ENCODE peak calls at places on chromosomes 11 and 22, in six cellular contexts. One of them, this sample, is unnamed.

GRCh38 chr11:76612226-76612625 is 58.3 kb downstream of the LRRC32 start:
- DNase-seq in EL: no peak
- DNase-seq in KBM-7: no peak
- DNase-seq in T-helper 9 cell: no peak
- DNase-seq in germinal center: no peak
- DNase-seq in non-pigmented ciliary epithelial cell: no peak
- DNase-seq in this sample: no peak

GRCh38 chr11:84800755-84801346 is 826.3 kb downstream of the DLG2 start:
- DNase-seq in EL: peak; percentile 45
- DNase-seq in KBM-7: peak; percentile 14
- DNase-seq in T-helper 9 cell: no peak
- DNase-seq in germinal center: no peak
- DNase-seq in non-pigmented ciliary epithelial cell: peak; percentile 19
- DNase-seq in this sample: peak; percentile 83

GRCh38 chr11:65402790-65403189 is 16.4 kb downstream of the FRMD8 start:
- DNase-seq in EL: no peak
- DNase-seq in KBM-7: no peak
- DNase-seq in T-helper 9 cell: no peak
- DNase-seq in germinal center: no peak
- DNase-seq in non-pigmented ciliary epithelial cell: no peak
- DNase-seq in this sample: no peak

GRCh38 chr11:1783725-1784529 is 20.2 kb upstream of the CTSD start:
- DNase-seq in EL: no peak
- DNase-seq in KBM-7: no peak
- DNase-seq in T-helper 9 cell: no peak
- DNase-seq in germinal center: no peak
- DNase-seq in non-pigmented ciliary epithelial cell: no peak
- DNase-seq in this sample: no peak

GRCh38 chr22:29116397-29117123 is 43.7 kb downstream of the KREMEN1 start:
- DNase-seq in EL: no peak
- DNase-seq in KBM-7: no peak
- DNase-seq in T-helper 9 cell: no peak
- DNase-seq in germinal center: no peak
- DNase-seq in non-pigmented ciliary epithelial cell: no peak
- DNase-seq in this sample: no peak

GRCh38 chr11:72238492-72239295 is 5.3 kb downstream of the PHOX2A start:
- DNase-seq in EL: no peak
- DNase-seq in KBM-7: no peak
- DNase-seq in T-helper 9 cell: no peak
- DNase-seq in germinal center: no peak
- DNase-seq in non-pigmented ciliary epithelial cell: no peak
- DNase-seq in this sample: no peak

GRCh38 chr11:3101921-3102640 is 44.9 kb upstream of the CARS1 start:
- DNase-seq in EL: no peak
- DNase-seq in KBM-7: no peak
- DNase-seq in T-helper 9 cell: no peak
- DNase-seq in germinal center: peak; percentile 2
- DNase-seq in non-pigmented ciliary epithelial cell: no peak
- DNase-seq in this sample: no peak

GRCh38 chr11:29432719-29433325 is 584.0 kb downstream of the KCNA4 start:
- DNase-seq in EL: peak; percentile 28
- DNase-seq in KBM-7: peak; percentile 50
- DNase-seq in T-helper 9 cell: no peak
- DNase-seq in germinal center: no peak
- DNase-seq in non-pigmented ciliary epithelial cell: no peak
- DNase-seq in this sample: peak; percentile 63

GRCh38 chr11:45798793-45799441 is 6.0 kb upstream of the SLC35C1 start:
- DNase-seq in EL: no peak
- DNase-seq in KBM-7: no peak
- DNase-seq in T-helper 9 cell: no peak
- DNase-seq in germinal center: no peak
- DNase-seq in non-pigmented ciliary epithelial cell: no peak
- DNase-seq in this sample: no peak

GRCh38 chr22:36014539-36015072 is 14.0 kb downstream of the RBFOX2 start:
- DNase-seq in EL: no peak
- DNase-seq in KBM-7: no peak
- DNase-seq in T-helper 9 cell: no peak
- DNase-seq in germinal center: no peak
- DNase-seq in non-pigmented ciliary epithelial cell: no peak
- DNase-seq in this sample: no peak

GRCh38 chr22:17104336-17104935 is 16.7 kb downstream of the TMEM121B start:
- DNase-seq in EL: no peak
- DNase-seq in KBM-7: no peak
- DNase-seq in T-helper 9 cell: no peak
- DNase-seq in germinal center: no peak
- DNase-seq in non-pigmented ciliary epithelial cell: no peak
- DNase-seq in this sample: no peak

GRCh38 chr11:105109353-105109752 is 30.2 kb downstream of the CARD18 start:
- DNase-seq in EL: no peak
- DNase-seq in KBM-7: no peak
- DNase-seq in T-helper 9 cell: no peak
- DNase-seq in germinal center: no peak
- DNase-seq in non-pigmented ciliary epithelial cell: no peak
- DNase-seq in this sample: peak; percentile 91

GRCh38 chr22:20937031-20937793 is 20.0 kb downstream of the CRKL start:
- DNase-seq in EL: no peak
- DNase-seq in KBM-7: no peak
- DNase-seq in T-helper 9 cell: no peak
- DNase-seq in germinal center: no peak
- DNase-seq in non-pigmented ciliary epithelial cell: no peak
- DNase-seq in this sample: no peak

GRCh38 chr22:32185821-32186220 is 19.1 kb downstream of the RFPL2 start:
- DNase-seq in EL: no peak
- DNase-seq in KBM-7: no peak
- DNase-seq in T-helper 9 cell: no peak
- DNase-seq in germinal center: no peak
- DNase-seq in non-pigmented ciliary epithelial cell: no peak
- DNase-seq in this sample: no peak

GRCh38 chr22:47091241-47091691 is 328.8 kb downstream of the TBC1D22A start:
- DNase-seq in EL: no peak
- DNase-seq in KBM-7: no peak
- DNase-seq in T-helper 9 cell: no peak
- DNase-seq in germinal center: no peak
- DNase-seq in non-pigmented ciliary epithelial cell: no peak
- DNase-seq in this sample: no peak

GRCh38 chr11:61442616-61443015 is 12.7 kb downstream of the SDHAF2 start:
- DNase-seq in EL: no peak
- DNase-seq in KBM-7: no peak
- DNase-seq in T-helper 9 cell: no peak
- DNase-seq in germinal center: no peak
- DNase-seq in non-pigmented ciliary epithelial cell: no peak
- DNase-seq in this sample: no peak

GRCh38 chr11:114162719-114163123 is 103.2 kb downstream of the ZBTB16 start:
- DNase-seq in EL: peak; percentile 94
- DNase-seq in KBM-7: no peak
- DNase-seq in T-helper 9 cell: no peak
- DNase-seq in germinal center: no peak
- DNase-seq in non-pigmented ciliary epithelial cell: peak; percentile 97
- DNase-seq in this sample: peak; percentile 95

GRCh38 chr11:126343051-126343450 is 12.4 kb upstream of the ST3GAL4 start:
- DNase-seq in EL: no peak
- DNase-seq in KBM-7: no peak
- DNase-seq in T-helper 9 cell: no peak
- DNase-seq in germinal center: no peak
- DNase-seq in non-pigmented ciliary epithelial cell: no peak
- DNase-seq in this sample: no peak

GRCh38 chr22:24486501-24486921 is 8.6 kb upstream of the UPB1 start:
- DNase-seq in EL: peak; percentile 90
- DNase-seq in KBM-7: peak; percentile 50
- DNase-seq in T-helper 9 cell: no peak
- DNase-seq in germinal center: no peak
- DNase-seq in non-pigmented ciliary epithelial cell: peak; percentile 61
- DNase-seq in this sample: peak; percentile 78

GRCh38 chr11:59756845-59757244 is 1.7 kb downstream of the STX3 start:
- DNase-seq in EL: peak; percentile 51
- DNase-seq in KBM-7: peak; percentile 7
- DNase-seq in T-helper 9 cell: no peak
- DNase-seq in germinal center: no peak
- DNase-seq in non-pigmented ciliary epithelial cell: no peak
- DNase-seq in this sample: peak; percentile 93

GRCh38 chr11:44627911-44628729 is 62.7 kb downstream of the CD82 start:
- DNase-seq in EL: peak; percentile 34
- DNase-seq in KBM-7: no peak
- DNase-seq in T-helper 9 cell: no peak
- DNase-seq in germinal center: no peak
- DNase-seq in non-pigmented ciliary epithelial cell: no peak
- DNase-seq in this sample: no peak

GRCh38 chr11:120956710-120957500 is 67.0 kb upstream of the TBCEL start:
- DNase-seq in EL: no peak
- DNase-seq in KBM-7: no peak
- DNase-seq in T-helper 9 cell: no peak
- DNase-seq in germinal center: no peak
- DNase-seq in non-pigmented ciliary epithelial cell: no peak
- DNase-seq in this sample: no peak

GRCh38 chr11:69642549-69642912 is 1.6 kb downstream of the CCND1 start:
- DNase-seq in EL: no peak
- DNase-seq in KBM-7: no peak
- DNase-seq in T-helper 9 cell: no peak
- DNase-seq in germinal center: peak; percentile 75
- DNase-seq in non-pigmented ciliary epithelial cell: no peak
- DNase-seq in this sample: no peak

GRCh38 chr11:78812513-78813293 is 238.0 kb upstream of the NARS2 start:
- DNase-seq in EL: no peak
- DNase-seq in KBM-7: no peak
- DNase-seq in T-helper 9 cell: no peak
- DNase-seq in germinal center: no peak
- DNase-seq in non-pigmented ciliary epithelial cell: no peak
- DNase-seq in this sample: no peak

GRCh38 chr11:832529-833113 is at the start of gene CD151:
- DNase-seq in EL: peak; percentile 73
- DNase-seq in KBM-7: peak; percentile 59
- DNase-seq in T-helper 9 cell: no peak
- DNase-seq in germinal center: peak; percentile 73
- DNase-seq in non-pigmented ciliary epithelial cell: no peak
- DNase-seq in this sample: peak; percentile 60

GRCh38 chr11:95668113-95668512 is 121.5 kb downstream of the FAM76B start:
- DNase-seq in EL: no peak
- DNase-seq in KBM-7: no peak
- DNase-seq in T-helper 9 cell: no peak
- DNase-seq in germinal center: no peak
- DNase-seq in non-pigmented ciliary epithelial cell: no peak
- DNase-seq in this sample: no peak

GRCh38 chr22:29136715-29137700 is 64.2 kb downstream of the KREMEN1 start:
- DNase-seq in EL: no peak
- DNase-seq in KBM-7: no peak
- DNase-seq in T-helper 9 cell: no peak
- DNase-seq in germinal center: no peak
- DNase-seq in non-pigmented ciliary epithelial cell: no peak
- DNase-seq in this sample: no peak

GRCh38 chr11:46369458-46370152 is 11.9 kb upstream of the MDK start:
- DNase-seq in EL: peak; percentile 91
- DNase-seq in KBM-7: peak; percentile 73
- DNase-seq in T-helper 9 cell: peak; percentile 38
- DNase-seq in germinal center: peak; percentile 63
- DNase-seq in non-pigmented ciliary epithelial cell: no peak
- DNase-seq in this sample: peak; percentile 66